ENCODE peak calls at places on chromosomes 1 and 21, in four cellular contexts. K is activated T-helper 1 cell treated with anti-CD3 and anti-CD28 coated beads, Interleukin-12 subunit alpha, Interleukin-12 subunit beta, Interleukin-2, Interleukin-4 antibody, amounts not matched to agents 30 ng/mL and 10 ng/mL and 1 ng/mL, durations not matched to agents 14 hours and 24 hours and 36 hours; N is fibroblast of mammary gland; F is AG10803. O is an unnamed sample.

GRCh38 chr1:24769656-24770651 is 24.7 kb downstream of the CLIC4 start:
- DNase-seq in K (no peak), N (peak; percentile 97), F (peak; percentile 93), O (peak; percentile 51)

GRCh38 chr1:67921725-67922489 is 88.6 kb upstream of the GNG12 start:
- DNase-seq in K (no peak), N (peak; percentile 62), F (no peak), O (no peak)

GRCh38 chr1:55318111-55318817 is 103.1 kb upstream of the USP24 start:
- DNase-seq in K (no peak), N (no peak), F (no peak), O (peak; percentile 4)

GRCh38 chr1:244821134-244821533 is 14.3 kb upstream of the COX20 start:
- DNase-seq in K (no peak), N (no peak), F (no peak), O (no peak)

GRCh38 chr1:180586671-180587155 is 27.9 kb downstream of the OVAAL start:
- DNase-seq in K (no peak), N (peak; percentile 71), F (peak; percentile 74), O (no peak)

GRCh38 chr21:41251961-41252642 is 64.5 kb upstream of the FAM3B start:
- DNase-seq in K (no peak), N (peak; percentile 70), F (peak; percentile 5), O (no peak)

GRCh38 chr1:117641536-117641935 is 35.7 kb downstream of the TENT5C start:
- DNase-seq in K (no peak), N (no peak), F (no peak), O (no peak)

GRCh38 chr1:18818036-18818435 is 41.4 kb downstream of the TAS1R2 start:
- DNase-seq in K (no peak), N (no peak), F (no peak), O (no peak)

GRCh38 chr1:48007044-48007443 is 9.9 kb upstream of the TRABD2B start:
- DNase-seq in K (no peak), N (peak; percentile 50), F (no peak), O (no peak)

GRCh38 chr1:155008015-155008941 is 5.7 kb downstream of the ZBTB7B start:
- DNase-seq in K (peak; percentile 71), N (no peak), F (no peak), O (no peak)

GRCh38 chr1:19390166-19390850 is 78.2 kb downstream of the SLC66A1 start:
- DNase-seq in K (no peak), N (no peak), F (no peak), O (no peak)

GRCh38 chr1:163264256-163264655 is 57.5 kb upstream of the NUF2 start:
- DNase-seq in K (no peak), N (no peak), F (no peak), O (no peak)

GRCh38 chr1:228792601-228793000 is 57.3 kb downstream of the RHOU start:
- DNase-seq in K (no peak), N (no peak), F (no peak), O (no peak)

GRCh38 chr1:147641695-147642592 is 28.4 kb downstream of the ACP6 start:
- DNase-seq in K (peak; percentile 42), N (peak; percentile 69), F (peak; percentile 41), O (peak; percentile 14)

GRCh38 chr1:234276389-234276788 is 96.9 kb upstream of the COA6 start:
- DNase-seq in K (no peak), N (no peak), F (no peak), O (no peak)

GRCh38 chr1:204828352-204828850 is 42.3 kb upstream of the NFASC start:
- DNase-seq in K (peak; percentile 4), N (peak; percentile 49), F (peak; percentile 76), O (no peak)

GRCh38 chr1:110337704-110338199 is 1.4 kb upstream of the RBM15 start:
- DNase-seq in K (peak; percentile 43), N (no peak), F (no peak), O (peak; percentile 11)

GRCh38 chr1:29805122-29805895 is 569.0 kb downstream of the PTPRU start:
- DNase-seq in K (no peak), N (no peak), F (no peak), O (no peak)

GRCh38 chr21:10641107-10641506 is 119.7 kb downstream of the TPTE start:
- DNase-seq in K (no peak), N (no peak), F (no peak), O (no peak)

GRCh38 chr1:186662752-186663151 is 17.5 kb downstream of the PTGS2 start:
- DNase-seq in K (no peak), N (peak; percentile 33), F (peak; percentile 40), O (no peak)

GRCh38 chr1:87399701-87400100 is 71.0 kb downstream of the LMO4 start:
- DNase-seq in K (no peak), N (no peak), F (no peak), O (no peak)

GRCh38 chr1:53037159-53037558 is 24.9 kb upstream of the PODN start:
- DNase-seq in K (no peak), N (no peak), F (no peak), O (no peak)

GRCh38 chr1:109151146-109151545 is 37.2 kb downstream of the ELAPOR1 start:
- DNase-seq in K (no peak), N (peak; percentile 67), F (peak; percentile 68), O (no peak)

GRCh38 chr21:39727401-39728120 is 17.4 kb upstream of the IGSF5 start:
- DNase-seq in K (no peak), N (no peak), F (no peak), O (no peak)